ENCODE peak calls at places on chromosomes 1 and 21, in ten cellular contexts. S is foreskin fibroblast; L is stomach; V is uterus; H is NB4; Y is cardiac fibroblast; Z is fibroblast of lung; P is colonic mucosa; F is astrocyte of the spinal cord; I is CD8-positive, alpha-beta T cell. E is an unnamed sample.

GRCh38 chr1:240499012-240499411 is 112.9 kb downstream of the GREM2 start:
- DNase-seq in F (peak; percentile 55), H (peak; percentile 39), S (peak; percentile 70), Z (peak; percentile 40), V (no peak), P (no peak), L (no peak), I (no peak), Y (peak; percentile 31), E (no peak)

GRCh38 chr1:96334236-96334557 is 387.4 kb upstream of the PTBP2 start:
- DNase-seq in I (no peak), Z (no peak), Y (no peak), P (no peak), V (no peak), H (no peak), S (no peak), L (no peak), F (no peak), E (no peak)

GRCh38 chr21:26842300-26842699 is 2.9 kb downstream of the ADAMTS1 start:
- DNase-seq in V (no peak), F (no peak), I (no peak), Z (peak; percentile 61), S (peak; percentile 67), H (no peak), Y (peak; percentile 62), P (no peak), L (no peak), E (no peak)

GRCh38 chr1:198641506-198641905 is 2.7 kb downstream of the PTPRC start:
- DNase-seq in I (no peak), L (no peak), P (no peak), H (peak; percentile 57), Y (no peak), Z (no peak), V (no peak), F (no peak), S (peak; percentile 14), E (no peak)

GRCh38 chr21:44526096-44526997 is 13.6 kb downstream of the KRTAP10-1 start:
- DNase-seq in P (no peak), H (no peak), L (no peak), S (no peak), Z (no peak), I (no peak), V (no peak), F (no peak), Y (no peak), E (no peak)

GRCh38 chr1:173148971-173149370 is 58.2 kb downstream of the TNFSF4 start:
- DNase-seq in L (no peak), V (no peak), I (no peak), S (peak; percentile 38), Y (no peak), Z (peak; percentile 27), P (no peak), H (no peak), F (no peak), E (no peak)

GRCh38 chr1:45359882-45360513 is 19.8 kb upstream of the MUTYH start:
- DNase-seq in F (peak; percentile 69), P (peak; percentile 78), Y (peak; percentile 85), V (peak; percentile 74), S (peak; percentile 86), I (no peak), H (peak; percentile 71), Z (peak; percentile 84), L (peak; percentile 69), E (no peak)

GRCh38 chr1:93346472-93346991 is 825 bp downstream of the DR1 start:
- DNase-seq in H (peak; percentile 60), S (peak; percentile 42), Y (no peak), I (no peak), V (no peak), Z (no peak), P (peak; percentile 55), F (peak; percentile 22), L (no peak), E (no peak)

GRCh38 chr21:35528109-35529042 is 479.3 kb upstream of the RUNX1 start:
- DNase-seq in Y (peak; percentile 17), P (peak; percentile 19), S (no peak), H (peak; percentile 63), V (no peak), I (peak; percentile 75), Z (peak; percentile 20), F (no peak), L (no peak), E (no peak)

GRCh38 chr1:155093938-155094621 is 15.4 kb downstream of the EFNA3 start:
- DNase-seq in Z (peak; percentile 66), L (no peak), S (peak; percentile 58), F (peak; percentile 49), P (peak; percentile 49), V (peak; percentile 72), H (peak; percentile 54), I (no peak), Y (peak; percentile 74), E (no peak)

GRCh38 chr21:42941696-42942085 is 16.3 kb upstream of the ERVH48-1 start:
- DNase-seq in V (no peak), I (no peak), Y (no peak), Z (no peak), F (no peak), P (no peak), S (no peak), L (no peak), H (no peak), E (no peak)

GRCh38 chr1:106831511-106831910 is 225.0 kb upstream of the PRMT6 start:
- DNase-seq in Y (no peak), Z (no peak), L (no peak), P (no peak), H (no peak), F (no peak), V (no peak), S (peak; percentile 2), I (no peak), E (no peak)

GRCh38 chr1:228018961-228019721 is 12.3 kb downstream of the WNT3A start:
- DNase-seq in P (no peak), I (no peak), F (no peak), S (no peak), Y (no peak), L (no peak), H (no peak), Z (no peak), V (no peak), E (no peak)

GRCh38 chr1:201383647-201384405 is 6.3 kb upstream of the TNNT2 start:
- DNase-seq in S (peak; percentile 93), F (peak; percentile 90), Y (peak; percentile 59), V (no peak), H (no peak), L (no peak), Z (peak; percentile 91), I (no peak), P (no peak), E (peak; percentile 80)

GRCh38 chr1:182408435-182409070 is 8.1 kb upstream of the TEDDM1 start:
- DNase-seq in P (peak; percentile 51), Y (no peak), S (no peak), F (no peak), H (no peak), V (no peak), Z (no peak), L (no peak), I (no peak), E (no peak)
- TF ChIP-seq CTCF in P (no peak), Y (no peak), S (no peak), F (no peak), H (no peak), V (no peak), Z (no peak), L (no peak), I (no peak), E (no peak)

GRCh38 chr1:6783221-6783620 is 2.0 kb upstream of the CAMTA1 start:
- DNase-seq in I (no peak), F (no peak), S (no peak), H (peak; percentile 16), Z (no peak), L (no peak), V (no peak), Y (no peak), P (no peak), E (no peak)
- H3K4me3 ChIP-seq in I (no peak overlapping the region), F (no peak overlapping the region), S (peak overlapping the region; percentile 80), H (peak overlapping the region; percentile 82), Z (peak overlapping the region; percentile 72), L (no peak overlapping the region), V (no peak overlapping the region), Y (no peak overlapping the region), P (no peak overlapping the region), E (no peak overlapping the region)

GRCh38 chr1:50681931-50682330 is 258.7 kb upstream of the DMRTA2 start:
- DNase-seq in Z (no peak), I (no peak), F (no peak), L (no peak), H (no peak), P (no peak), S (peak; percentile 40), Y (no peak), V (no peak), E (no peak)

DNA sequence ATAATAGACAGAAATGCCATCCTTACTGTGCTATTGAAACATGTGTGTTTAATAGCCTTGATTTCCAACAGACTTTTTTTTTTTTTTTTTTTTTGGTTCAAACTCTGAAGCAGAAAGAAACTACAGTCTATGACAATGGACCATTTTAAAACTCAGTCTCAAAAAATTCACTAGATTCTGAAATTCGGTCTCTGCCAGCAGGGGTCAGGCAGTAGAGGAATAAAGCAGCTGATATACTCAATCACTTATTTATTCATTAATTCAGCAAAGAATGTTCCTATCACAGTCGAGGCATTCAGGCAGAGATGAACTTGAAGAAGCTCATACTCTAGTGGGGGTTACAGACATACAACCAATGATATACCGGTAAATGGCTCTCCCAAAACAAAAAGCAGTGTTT is 260.9 kb upstream of the DMRTA2 start:
- DNase-seq in Z (no peak), H (no peak), I (no peak), L (no peak), F (no peak), V (no peak), Y (no peak), P (no peak), S (no peak), E (no peak)
- TF ChIP-seq CTCF in Z (no peak), H (no peak), I (no peak), L (no peak), F (no peak), V (no peak), Y (no peak), P (no peak), S (no peak), E (no peak)

GRCh38 chr1:56647106-56647505 is 2.0 kb downstream of the PRKAA2 start:
- DNase-seq in S (no peak), Y (no peak), F (no peak), L (no peak), P (no peak), I (no peak), V (no peak), H (no peak), Z (peak; percentile 54), E (no peak)

GRCh38 chr1:56643661-56644060 is 1.5 kb upstream of the PRKAA2 start:
- DNase-seq in Y (no peak), L (no peak), V (no peak), H (no peak), I (no peak), Z (peak; percentile 11), S (peak; percentile 40), F (no peak), P (no peak), E (no peak)

GRCh38 chr1:56645663-56646330 is 683 bp downstream of the PRKAA2 start:
- DNase-seq in Z (peak; percentile 8), S (peak; percentile 51), H (no peak), V (no peak), Y (no peak), I (no peak), F (peak; percentile 20), L (peak; percentile 29), P (peak; percentile 40), E (no peak)

GRCh38 chr1:56644064-56644940 is 812 bp upstream of the PRKAA2 start:
- DNase-seq in S (peak; percentile 53), V (no peak), H (no peak), F (peak; percentile 19), L (no peak), Z (peak; percentile 85), Y (peak; percentile 13), P (peak; percentile 23), I (no peak), E (no peak)

GRCh38 chr1:56644941-56645662 is at the start of gene PRKAA2:
- DNase-seq in Y (peak; percentile 13), I (no peak), S (peak; percentile 75), H (no peak), V (peak; percentile 27), P (peak; percentile 34), Z (peak; percentile 14), L (peak; percentile 48), F (no peak), E (no peak)
- H3K4me3 ChIP-seq in Y (peak within 1 kb of the TSS; percentile 52), I (no peak within 1 kb of the TSS), S (peak within 1 kb of the TSS; percentile 76), H (no peak within 1 kb of the TSS), V (peak within 1 kb of the TSS; percentile 68), P (peak within 1 kb of the TSS; percentile 54), Z (peak within 1 kb of the TSS; percentile 73), L (peak within 1 kb of the TSS; percentile 71), F (peak within 1 kb of the TSS; percentile 63), E (peak within 1 kb of the TSS; percentile 84)